ENCODE peak calls at places on chromosomes 12 and 14, in eight cellular contexts. C, W, I, V, S, M, G and O are unnamed samples.
A peak's percentile ranks its signal among the peaks of the same experiment; 100 is the strongest.

GRCh38 chr14:93712838-93713724 is 75.2 kb downstream of the PRIMA1 start:
- DNase-seq in C (no peak), W (no peak), I (peak; percentile 15), V (peak; percentile 93), S (no peak), M (peak; percentile 49), G (no peak), O (no peak)

GRCh38 chr14:22882529-22883190 is 362 bp upstream of the REM2 start:
- DNase-seq in C (no peak), W (peak; percentile 19), I (peak; percentile 87), V (no peak), S (peak; percentile 39), M (peak; percentile 70), G (no peak), O (no peak)

GRCh38 chr12:12546314-12546772 is 16.3 kb downstream of the DUSP16 start:
- DNase-seq in C (no peak), W (no peak), I (no peak), V (no peak), S (no peak), M (no peak), G (no peak), O (no peak)

GRCh38 chr12:67925077-67925476 is 64.2 kb upstream of the IFNG-AS1 start:
- DNase-seq in C (no peak), W (no peak), I (no peak), V (no peak), S (no peak), M (no peak), G (no peak), O (no peak)

GRCh38 chr12:64679487-64679983 is 69.2 kb downstream of the RASSF3 start:
- DNase-seq in C (peak; percentile 82), W (peak; percentile 92), I (peak; percentile 52), V (no peak), S (peak; percentile 74), M (peak; percentile 90), G (no peak), O (peak; percentile 87)

GRCh38 chr12:57514720-57515467 is 5.4 kb downstream of the DDIT3 start:
- DNase-seq in C (no peak), W (no peak), I (no peak), V (no peak), S (no peak), M (no peak), G (no peak), O (no peak)

GRCh38 chr12:71871116-71871515 is 31.6 kb downstream of the TBC1D15 start:
- DNase-seq in C (no peak), W (no peak), I (no peak), V (no peak), S (no peak), M (no peak), G (no peak), O (no peak)

GRCh38 chr14:95183532-95184412 is 26.4 kb upstream of the DICER1 start:
- DNase-seq in C (no peak), W (peak; percentile 90), I (no peak), V (no peak), S (no peak), M (no peak), G (no peak), O (no peak)

GRCh38 chr14:24211311-24211710 is 2.0 kb downstream of the CHMP4A start:
- DNase-seq in C (no peak), W (no peak), I (no peak), V (no peak), S (no peak), M (peak; percentile 47), G (no peak), O (no peak)

GRCh38 chr14:24213866-24214652 is 771 bp upstream of the CHMP4A start:
- DNase-seq in C (no peak), W (no peak), I (no peak), V (no peak), S (no peak), M (peak; percentile 2), G (no peak), O (no peak)

GRCh38 chr14:24216345-24216699 is 456 bp upstream of the MDP1 start:
- DNase-seq in C (no peak), W (no peak), I (no peak), V (no peak), S (no peak), M (no peak), G (no peak), O (no peak)

GRCh38 chr14:24215495-24216344 is at the start of gene MDP1:
- DNase-seq in C (peak; percentile 80), W (peak; percentile 91), I (peak; percentile 86), V (no peak), S (peak; percentile 78), M (peak; percentile 92), G (peak; percentile 73), O (peak; percentile 91)

GRCh38 chr14:24212924-24213865 is at the start of gene CHMP4A:
- DNase-seq in C (peak; percentile 97), W (peak; percentile 99), I (peak; percentile 94), V (no peak), S (peak; percentile 95), M (peak; percentile 99), G (peak; percentile 91), O (peak; percentile 100)
- TF ChIP-seq CTCF in C (peak; percentile 36), W (no peak), I (peak; percentile 25), V (no peak), S (peak; percentile 12), M (no peak), G (no peak), O (no peak)

DNA sequence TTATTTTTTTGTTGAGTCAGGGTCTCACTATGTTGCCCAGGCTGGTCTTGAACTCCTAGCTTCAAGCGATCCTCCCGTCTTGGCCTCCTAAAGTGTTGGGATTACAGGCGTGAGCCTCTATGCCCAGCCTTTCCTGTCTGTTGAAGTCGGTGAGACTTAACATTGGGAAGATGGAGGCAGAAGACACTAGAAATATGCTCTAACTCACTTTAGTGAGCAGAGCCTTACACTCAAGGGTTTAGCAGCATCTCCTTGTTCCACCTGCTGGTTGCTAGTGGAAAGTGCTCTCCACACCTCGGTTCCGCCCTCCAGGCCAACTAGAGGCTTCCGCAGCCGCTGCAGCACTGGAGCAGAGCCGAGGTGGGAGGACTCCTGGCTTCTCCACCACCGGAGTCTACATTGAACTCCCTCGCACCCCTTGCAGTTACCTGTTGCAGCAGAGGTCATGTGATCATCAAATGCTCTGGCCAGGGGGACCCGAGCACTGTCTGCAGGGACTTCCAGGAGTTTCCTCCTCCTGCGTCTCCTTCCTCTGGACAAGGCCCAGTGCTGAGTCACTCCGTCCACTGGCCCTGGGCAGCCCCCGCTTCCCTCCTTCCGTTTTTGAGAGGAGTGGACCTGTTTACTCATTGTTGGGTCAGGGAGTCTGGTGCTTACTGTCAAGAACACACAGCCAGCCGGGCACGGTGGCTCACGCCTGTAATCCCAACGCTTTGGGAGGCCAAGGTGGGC is 9.4 kb upstream of the HVCN1 start:
- DNase-seq in C (peak; percentile 72), W (peak; percentile 92), I (no peak), V (no peak), S (peak; percentile 82), M (peak; percentile 86), G (peak; percentile 69), O (peak; percentile 84)
- TF ChIP-seq POLR2AphosphoS5 in C (no peak), W (no peak), I (no peak), V (peak; percentile 64), S (peak; percentile 43), M (no peak), G (no peak), O (no peak)

GRCh38 chr12:9787340-9787737 is 26.6 kb upstream of the CD69 start:
- DNase-seq in C (no peak), W (no peak), I (no peak), V (no peak), S (no peak), M (no peak), G (no peak), O (no peak)
- H3K4me1 ChIP-seq in C (no peaks in the 10 kb centered on the region), W (peaks cover under 1% of the 10 kb centered on the region), I (no peaks in the 10 kb centered on the region), V (no peaks in the 10 kb centered on the region), S (no peaks in the 10 kb centered on the region), M (no peaks in the 10 kb centered on the region), G (no peaks in the 10 kb centered on the region), O (no peaks in the 10 kb centered on the region)

DNA sequence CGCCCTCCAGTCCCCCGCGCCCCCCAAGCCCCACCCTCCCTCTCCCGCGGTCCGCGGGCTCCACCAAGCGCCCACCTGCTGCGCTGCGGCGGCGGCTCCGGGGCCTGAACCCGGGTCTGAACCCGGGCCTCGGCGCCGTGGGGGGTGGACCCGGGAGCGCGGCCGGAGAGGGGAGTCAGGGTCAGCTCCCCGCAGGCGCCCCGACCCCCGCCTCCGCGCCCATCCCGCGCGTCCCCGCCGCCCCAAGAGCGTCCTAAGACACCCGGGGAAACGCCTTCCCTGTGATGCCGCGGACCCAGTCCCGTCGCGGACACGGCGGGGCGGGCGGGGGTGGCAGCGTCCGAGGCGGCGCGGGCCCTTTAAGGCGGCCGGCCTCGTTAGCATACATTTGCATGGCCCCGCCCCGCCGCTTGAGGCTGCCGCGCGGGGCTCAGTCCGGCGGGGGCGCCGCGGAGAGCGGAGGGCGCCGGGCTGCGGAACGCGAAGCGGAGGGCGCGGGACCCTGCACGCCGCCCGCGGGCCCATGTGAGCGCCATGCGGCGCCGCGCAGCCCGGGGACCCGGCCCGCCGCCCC is at the start of gene MMP17:
- DNase-seq in C (no peak), W (peak; percentile 41), I (peak; percentile 90), V (no peak), S (no peak), M (peak; percentile 74), G (no peak), O (peak; percentile 80)
- TF ChIP-seq CTCF in C (no peak), W (no peak), I (peak; percentile 28), V (peak; percentile 22), S (no peak), M (no peak), G (peak; percentile 11), O (no peak)

DNA sequence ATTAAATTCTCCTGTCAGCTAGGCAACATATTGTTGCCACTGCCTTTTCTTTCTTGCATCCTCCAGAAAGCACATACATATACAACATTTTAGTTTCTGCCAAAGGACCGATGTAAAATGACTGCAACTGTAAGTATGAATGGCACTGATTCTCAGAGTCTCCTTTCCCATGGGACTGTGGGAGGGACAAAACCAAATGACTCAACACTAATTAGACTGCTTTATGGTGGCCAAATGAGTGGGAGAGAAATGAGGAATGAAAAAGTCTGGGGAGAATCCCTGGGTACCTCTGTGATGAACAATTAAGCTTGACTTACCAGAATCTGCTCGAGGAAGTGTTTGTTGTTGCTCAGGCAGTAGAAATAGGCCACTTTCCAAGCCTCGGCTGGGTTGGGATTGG is 10.2 kb downstream of the ZFYVE26 start:
- DNase-seq in C (no peak), W (no peak), I (no peak), V (no peak), S (no peak), M (no peak), G (no peak), O (no peak)
- TF ChIP-seq POLR2AphosphoS5 in C (no peak), W (no peak), I (no peak), V (no peak), S (no peak), M (no peak), G (no peak), O (no peak)

DNA sequence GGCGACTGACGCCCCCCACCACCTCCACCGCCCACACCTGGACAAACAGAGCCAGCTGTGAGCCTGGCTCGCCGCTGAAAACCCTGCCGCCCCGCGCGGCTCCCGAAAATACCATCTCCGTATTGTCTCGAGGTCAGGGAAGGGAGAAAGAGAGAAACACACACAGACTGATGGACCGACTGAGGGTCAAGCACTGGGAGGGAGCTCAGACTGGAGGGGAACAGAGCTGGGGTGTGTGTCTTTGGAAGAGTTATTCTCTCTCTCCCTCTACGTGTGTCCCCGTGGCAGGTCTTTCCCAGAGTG is 4.1 kb upstream of the SIX1 start:
- DNase-seq in C (no peak), W (no peak), I (peak; percentile 41), V (no peak), S (no peak), M (no peak), G (no peak), O (no peak)
- H3K4me1 ChIP-seq in C (peaks cover 4% of the 10 kb centered on the region), W (peaks cover 22% of the 10 kb centered on the region), I (peaks cover 29% of the 10 kb centered on the region), V (peaks cover 57% of the 10 kb centered on the region), S (no peaks in the 10 kb centered on the region), M (no peaks in the 10 kb centered on the region), G (peaks cover 25% of the 10 kb centered on the region), O (peaks cover 74% of the 10 kb centered on the region)